ENCODE peak calls at places on chromosomes 3 and 15, in four cellular contexts. One of them, this sample, is unnamed.

GRCh38 chr3:45647148-45647619 is 42.0 kb upstream of the SACM1L start:
- DNase-seq in B cell: no peak
- DNase-seq in mucosa of descending colon: peak
- DNase-seq in brain microvascular endothelial cell: peak
- DNase-seq in this sample: no peak

GRCh38 chr15:92091155-92091734 is 237.7 kb downstream of the SLCO3A1 start:
- DNase-seq in B cell: no peak
- DNase-seq in mucosa of descending colon: peak
- DNase-seq in brain microvascular endothelial cell: peak
- DNase-seq in this sample: no peak

GRCh38 chr15:38253448-38253847 is 812 bp downstream of the SPRED1 start:
- DNase-seq in B cell: no peak
- DNase-seq in brain microvascular endothelial cell: peak
- DNase-seq in mucosa of descending colon: peak
- DNase-seq in this sample: no peak

GRCh38 chr3:24137958-24138875 is 193.1 kb downstream of the NR1D2 start:
- DNase-seq in mucosa of descending colon: peak
- DNase-seq in brain microvascular endothelial cell: no peak
- DNase-seq in B cell: no peak
- DNase-seq in this sample: no peak

GRCh38 chr3:133038089-133038730 is at the start of gene TMEM108:
- DNase-seq in mucosa of descending colon: peak
- DNase-seq in brain microvascular endothelial cell: peak
- DNase-seq in B cell: peak
- DNase-seq in this sample: no peak

GRCh38 chr3:155785662-155786295 is 20.3 kb downstream of the C3orf33 start:
- DNase-seq in mucosa of descending colon: no peak
- DNase-seq in brain microvascular endothelial cell: no peak
- DNase-seq in B cell: no peak
- DNase-seq in this sample: no peak

GRCh38 chr3:22981861-22982260 is 221.3 kb upstream of the UBE2E2 start:
- DNase-seq in B cell: no peak
- DNase-seq in mucosa of descending colon: no peak
- DNase-seq in brain microvascular endothelial cell: no peak
- DNase-seq in this sample: no peak

GRCh38 chr3:128243602-128244504 is 90.6 kb downstream of the EEFSEC start:
- DNase-seq in brain microvascular endothelial cell: no peak
- DNase-seq in B cell: no peak
- DNase-seq in mucosa of descending colon: no peak
- DNase-seq in this sample: no peak

GRCh38 chr3:31095254-31095653 is 200.8 kb upstream of the GADL1 start:
- DNase-seq in B cell: no peak
- DNase-seq in brain microvascular endothelial cell: no peak
- DNase-seq in mucosa of descending colon: no peak
- DNase-seq in this sample: no peak

GRCh38 chr3:106711650-106712049 is 665.6 kb upstream of the CCDC54 start:
- DNase-seq in brain microvascular endothelial cell: no peak
- DNase-seq in mucosa of descending colon: no peak
- DNase-seq in B cell: no peak
- DNase-seq in this sample: no peak

GRCh38 chr3:50617911-50618481 is 1.0 kb downstream of the MAPKAPK3 start:
- DNase-seq in mucosa of descending colon: no peak
- DNase-seq in brain microvascular endothelial cell: no peak
- DNase-seq in B cell: no peak
- DNase-seq in this sample: no peak

GRCh38 chr15:70873232-70874054 is 18.8 kb downstream of the THAP10 start:
- DNase-seq in B cell: no peak
- DNase-seq in mucosa of descending colon: no peak
- DNase-seq in brain microvascular endothelial cell: no peak
- DNase-seq in this sample: no peak

GRCh38 chr15:32641517-32642059 is at the start of gene SCG5:
- DNase-seq in B cell: no peak
- DNase-seq in mucosa of descending colon: peak
- DNase-seq in brain microvascular endothelial cell: peak
- DNase-seq in this sample: no peak

GRCh38 chr3:8470801-8471200 is 30.8 kb upstream of the LMCD1 start:
- DNase-seq in mucosa of descending colon: no peak
- DNase-seq in brain microvascular endothelial cell: no peak
- DNase-seq in B cell: no peak
- DNase-seq in this sample: no peak

GRCh38 chr3:149816986-149817385 is 4.0 kb downstream of the RNF13 start:
- DNase-seq in B cell: no peak
- DNase-seq in brain microvascular endothelial cell: no peak
- DNase-seq in mucosa of descending colon: no peak
- DNase-seq in this sample: no peak

GRCh38 chr15:86162676-86163075 is 83.0 kb downstream of the AGBL1 start:
- DNase-seq in brain microvascular endothelial cell: no peak
- DNase-seq in mucosa of descending colon: no peak
- DNase-seq in B cell: no peak
- DNase-seq in this sample: no peak

GRCh38 chr3:32780071-32780734 is 37.6 kb upstream of the TRIM71 start:
- DNase-seq in B cell: no peak
- DNase-seq in mucosa of descending colon: no peak
- DNase-seq in brain microvascular endothelial cell: no peak
- DNase-seq in this sample: no peak

GRCh38 chr3:150069633-150070032 is 98.9 kb upstream of the PFN2 start:
- DNase-seq in B cell: no peak
- DNase-seq in mucosa of descending colon: no peak
- DNase-seq in brain microvascular endothelial cell: no peak
- DNase-seq in this sample: no peak

GRCh38 chr3:86481031-86481430 is 509.9 kb downstream of the VGLL3 start:
- DNase-seq in mucosa of descending colon: no peak
- DNase-seq in B cell: no peak
- DNase-seq in brain microvascular endothelial cell: no peak
- DNase-seq in this sample: no peak

GRCh38 chr15:80785335-80785734 is 6.2 kb downstream of the CEMIP start:
- DNase-seq in mucosa of descending colon: no peak
- DNase-seq in brain microvascular endothelial cell: peak
- DNase-seq in B cell: no peak
- DNase-seq in this sample: no peak

GRCh38 chr3:190585771-190586630 is 72.1 kb downstream of the IL1RAP start:
- DNase-seq in mucosa of descending colon: no peak
- DNase-seq in B cell: no peak
- DNase-seq in brain microvascular endothelial cell: peak
- DNase-seq in this sample: no peak

GRCh38 chr15:83365370-83365938 is 81.0 kb upstream of the BNC1 start:
- DNase-seq in B cell: no peak
- DNase-seq in mucosa of descending colon: no peak
- DNase-seq in brain microvascular endothelial cell: peak
- DNase-seq in this sample: no peak

GRCh38 chr15:25182098-25182478 is 227.3 kb downstream of the SNRPN start:
- DNase-seq in B cell: no peak
- DNase-seq in mucosa of descending colon: no peak
- DNase-seq in brain microvascular endothelial cell: no peak
- DNase-seq in this sample: no peak

GRCh38 chr15:90697180-90697579 is 20.0 kb upstream of the BLM start:
- DNase-seq in B cell: no peak
- DNase-seq in mucosa of descending colon: no peak
- DNase-seq in brain microvascular endothelial cell: no peak
- DNase-seq in this sample: no peak

GRCh38 chr3:186209810-186210752 is 101.2 kb upstream of the ETV5 start:
- DNase-seq in B cell: no peak
- DNase-seq in brain microvascular endothelial cell: no peak
- DNase-seq in mucosa of descending colon: peak
- DNase-seq in this sample: no peak

GRCh38 chr15:98669638-98670037 is 21.3 kb downstream of the IGF1R start:
- DNase-seq in mucosa of descending colon: no peak
- DNase-seq in B cell: no peak
- DNase-seq in brain microvascular endothelial cell: no peak
- DNase-seq in this sample: no peak

GRCh38 chr15:62904511-62904910 is 138.0 kb upstream of the TPM1 start:
- DNase-seq in B cell: no peak
- DNase-seq in mucosa of descending colon: no peak
- DNase-seq in brain microvascular endothelial cell: no peak
- DNase-seq in this sample: no peak

GRCh38 chr3:193822492-193823220 is 229.6 kb downstream of the OPA1 start:
- DNase-seq in B cell: no peak
- DNase-seq in mucosa of descending colon: no peak
- DNase-seq in brain microvascular endothelial cell: no peak
- DNase-seq in this sample: no peak

GRCh38 chr3:133570139-133570936 is 3.1 kb upstream of the CDV3 start:
- DNase-seq in B cell: no peak
- DNase-seq in mucosa of descending colon: no peak
- DNase-seq in brain microvascular endothelial cell: peak
- DNase-seq in this sample: no peak

GRCh38 chr3:172647823-172648222 is 63.0 kb downstream of the NCEH1 start:
- DNase-seq in mucosa of descending colon: no peak
- DNase-seq in brain microvascular endothelial cell: no peak
- DNase-seq in B cell: no peak
- DNase-seq in this sample: no peak

GRCh38 chr3:10444511-10444910 is 60.9 kb downstream of the ATP2B2 start:
- DNase-seq in mucosa of descending colon: no peak
- DNase-seq in B cell: no peak
- DNase-seq in brain microvascular endothelial cell: no peak
- DNase-seq in this sample: no peak

GRCh38 chr3:10160346-10160745 is 4.4 kb upstream of the IRAK2 start:
- DNase-seq in B cell: no peak
- DNase-seq in brain microvascular endothelial cell: no peak
- DNase-seq in mucosa of descending colon: no peak
- DNase-seq in this sample: no peak

GRCh38 chr3:81726132-81726531 is 35.3 kb downstream of the GBE1 start:
- DNase-seq in brain microvascular endothelial cell: no peak
- DNase-seq in B cell: no peak
- DNase-seq in mucosa of descending colon: no peak
- DNase-seq in this sample: no peak

GRCh38 chr3:172839679-172840078 is 89.2 kb downstream of the ECT2 start:
- DNase-seq in brain microvascular endothelial cell: no peak
- DNase-seq in B cell: no peak
- DNase-seq in mucosa of descending colon: peak
- DNase-seq in this sample: no peak

GRCh38 chr3:143775401-143775970 is 72.8 kb downstream of the SLC9A9 start:
- DNase-seq in brain microvascular endothelial cell: peak
- DNase-seq in B cell: peak
- DNase-seq in mucosa of descending colon: peak
- DNase-seq in this sample: no peak

GRCh38 chr15:101250931-101251829 is 668 bp downstream of the CHSY1 start:
- DNase-seq in brain microvascular endothelial cell: no peak
- DNase-seq in B cell: peak
- DNase-seq in mucosa of descending colon: no peak
- DNase-seq in this sample: no peak

DNA sequence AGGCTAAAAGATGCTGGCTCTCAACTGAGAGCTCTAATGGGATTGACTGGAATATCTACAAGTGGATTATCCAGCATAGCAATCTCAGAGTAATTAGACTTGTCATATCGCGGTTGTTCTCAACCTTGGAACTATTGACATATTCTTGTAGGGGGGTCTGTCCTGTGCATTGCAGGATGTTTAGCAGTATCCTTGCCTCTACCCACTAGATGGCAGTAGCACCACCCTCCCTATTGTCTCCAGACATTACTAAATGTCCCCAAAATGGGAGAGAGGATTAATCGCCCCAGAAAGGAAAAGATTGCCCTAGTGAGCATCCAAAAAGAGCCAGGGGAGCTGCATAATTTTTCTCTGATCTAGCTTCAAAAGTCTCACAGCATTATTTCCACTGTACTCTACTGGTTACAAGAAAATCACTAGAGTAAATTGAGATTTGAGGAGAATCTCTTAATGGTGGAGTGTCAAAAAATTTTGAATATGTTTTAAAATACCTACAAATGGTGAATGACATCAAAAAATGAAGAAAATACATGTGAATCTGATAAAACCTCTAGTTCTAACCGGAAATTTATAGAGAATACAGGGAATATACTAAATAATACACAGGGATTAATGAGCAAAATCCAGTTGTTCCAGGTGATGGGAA is 388.2 kb upstream of the AGTR1 start:
- DNase-seq in brain microvascular endothelial cell: peak
- DNase-seq in mucosa of descending colon: peak
- DNase-seq in B cell: peak
- DNase-seq in this sample: no peak
- TF ChIP-seq CTCF in brain microvascular endothelial cell: peak
- TF ChIP-seq CTCF in mucosa of descending colon: no peak
- TF ChIP-seq CTCF in B cell: peak
- TF ChIP-seq CTCF in this sample: no peak

DNA sequence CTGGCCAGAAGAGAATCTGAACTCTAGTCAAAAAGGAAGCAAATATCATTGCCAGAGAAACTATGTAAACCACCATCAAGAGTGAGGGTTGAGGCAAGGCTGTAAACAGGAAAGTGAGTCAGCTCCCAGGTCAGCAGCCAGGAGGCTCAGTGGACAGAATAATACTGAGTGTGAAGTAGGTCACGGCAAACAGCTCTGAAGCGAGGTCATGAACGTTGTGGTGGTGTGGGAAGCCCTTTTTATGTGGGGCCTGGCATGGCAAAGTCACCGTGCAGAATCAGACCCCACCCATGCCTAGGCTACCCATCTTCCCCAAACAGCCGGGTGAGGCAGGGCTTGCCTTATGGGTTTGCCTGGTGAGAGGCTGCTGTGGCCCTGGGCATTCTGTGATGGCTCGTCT is 43.9 kb downstream of the THBS1 start:
- DNase-seq in B cell: no peak
- DNase-seq in brain microvascular endothelial cell: peak
- DNase-seq in mucosa of descending colon: peak
- DNase-seq in this sample: peak
- TF ChIP-seq CTCF in B cell: no peak
- TF ChIP-seq CTCF in brain microvascular endothelial cell: no peak
- TF ChIP-seq CTCF in mucosa of descending colon: no peak
- TF ChIP-seq CTCF in this sample: no peak

DNA sequence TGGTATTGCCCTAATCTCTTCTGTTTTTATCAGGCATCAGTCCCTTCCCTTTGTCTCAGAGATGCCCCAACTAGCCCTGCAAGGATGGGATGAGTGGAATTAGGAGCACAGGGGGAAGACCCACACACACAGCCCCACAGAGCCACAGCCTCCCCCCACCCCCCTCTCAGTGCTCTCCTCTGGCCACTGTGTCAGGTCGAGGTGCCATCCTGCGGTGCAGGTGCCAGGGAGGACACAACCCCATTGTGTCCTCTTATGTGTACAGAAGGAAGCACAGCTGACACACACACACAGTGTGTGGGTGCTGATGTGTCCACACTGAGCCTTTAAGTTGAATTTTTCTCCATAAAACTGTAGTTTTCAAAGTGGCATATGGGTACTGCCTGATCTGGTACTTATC is 534.5 kb downstream of the OCA2 start:
- DNase-seq in brain microvascular endothelial cell: no peak
- DNase-seq in mucosa of descending colon: no peak
- DNase-seq in B cell: no peak
- DNase-seq in this sample: no peak
- TF ChIP-seq CTCF in brain microvascular endothelial cell: no peak
- TF ChIP-seq CTCF in mucosa of descending colon: no peak
- TF ChIP-seq CTCF in B cell: no peak
- TF ChIP-seq CTCF in this sample: no peak

GRCh38 chr3:65924762-65925161 is 114.0 kb downstream of the MAGI1 start:
- DNase-seq in brain microvascular endothelial cell: no peak
- DNase-seq in B cell: no peak
- DNase-seq in mucosa of descending colon: no peak
- DNase-seq in this sample: no peak

GRCh38 chr3:65928110-65928509 is 110.6 kb downstream of the MAGI1 start:
- DNase-seq in B cell: no peak
- DNase-seq in mucosa of descending colon: no peak
- DNase-seq in brain microvascular endothelial cell: no peak
- DNase-seq in this sample: no peak

GRCh38 chr3:65930650-65931049 is 108.1 kb downstream of the MAGI1 start:
- DNase-seq in B cell: no peak
- DNase-seq in brain microvascular endothelial cell: no peak
- DNase-seq in mucosa of descending colon: no peak
- DNase-seq in this sample: no peak

GRCh38 chr3:65925254-65925954 is 113.3 kb downstream of the MAGI1 start:
- DNase-seq in brain microvascular endothelial cell: no peak
- DNase-seq in B cell: no peak
- DNase-seq in mucosa of descending colon: no peak
- DNase-seq in this sample: no peak

GRCh38 chr3:65927576-65927975 is 111.1 kb downstream of the MAGI1 start:
- DNase-seq in brain microvascular endothelial cell: no peak
- DNase-seq in B cell: no peak
- DNase-seq in mucosa of descending colon: no peak
- DNase-seq in this sample: no peak
- TF ChIP-seq CTCF in brain microvascular endothelial cell: no peak
- TF ChIP-seq CTCF in B cell: no peak
- TF ChIP-seq CTCF in mucosa of descending colon: no peak
- TF ChIP-seq CTCF in this sample: no peak

This sample was measured in natural killer cell.